ENCODE peak calls at places on chromosome 7, in five cellular contexts. V, J, U, S and P are unnamed samples.

GRCh38 chr7:131544449-131545425 is 11.7 kb downstream of the PODXL start:
- DNase-seq in U (peak; percentile 29), S (no peak), V (no peak), J (no peak), P (no peak)

GRCh38 chr7:91182819-91183405 is 81.3 kb upstream of the FZD1 start:
- DNase-seq in U (no peak), S (no peak), V (no peak), J (no peak), P (no peak)

GRCh38 chr7:28804990-28805389 is 153.1 kb downstream of the TRIL start:
- DNase-seq in V (no peak), U (no peak), J (no peak), S (no peak), P (no peak)

GRCh38 chr7:23333671-23334246 is 34.6 kb downstream of the MALSU1 start:
- DNase-seq in V (peak; percentile 61), S (peak; percentile 19), J (no peak), U (no peak), P (no peak)

GRCh38 chr7:76262683-76263402 is 39.6 kb upstream of the HSPB1 start:
- DNase-seq in V (no peak), J (no peak), U (peak; percentile 48), S (no peak), P (no peak)

GRCh38 chr7:82244947-82245346 is 198.6 kb downstream of the CACNA2D1 start:
- DNase-seq in S (no peak), V (no peak), U (no peak), J (no peak), P (no peak)

GRCh38 chr7:148911626-148912025 is 27.5 kb upstream of the EZH2 start:
- DNase-seq in J (no peak), S (no peak), U (no peak), V (no peak), P (no peak)

GRCh38 chr7:105806592-105807266 is 69.7 kb downstream of the ATXN7L1 start:
- DNase-seq in J (no peak), U (no peak), V (no peak), S (no peak), P (peak; percentile 22)

GRCh38 chr7:140592957-140593356 is 47.7 kb downstream of the DENND2A start:
- DNase-seq in V (no peak), U (no peak), J (no peak), S (no peak), P (no peak)

GRCh38 chr7:90599892-90600555 is 3.9 kb downstream of the CDK14 start:
- DNase-seq in U (no peak), J (no peak), V (no peak), S (no peak), P (no peak)

GRCh38 chr7:107355616-107356015 is 114.2 kb upstream of the GPR22 start:
- DNase-seq in S (no peak), V (no peak), J (no peak), U (no peak), P (no peak)

GRCh38 chr7:25429731-25430130 is 201.4 kb upstream of the NPVF start:
- DNase-seq in V (no peak), S (no peak), J (no peak), U (no peak), P (no peak)

GRCh38 chr7:104328308-104328969 is at the start of gene LHFPL3:
- DNase-seq in S (no peak), J (no peak), V (no peak), U (no peak), P (no peak)

GRCh38 chr7:55593515-55594318 is 21.4 kb upstream of the VOPP1 start:
- DNase-seq in S (peak; percentile 57), J (peak; percentile 75), U (peak; percentile 76), V (peak; percentile 79), P (peak; percentile 41)

GRCh38 chr7:98178321-98178720 is 32.9 kb upstream of the BHLHA15 start:
- DNase-seq in J (peak; percentile 91), S (peak; percentile 70), V (peak; percentile 91), U (no peak), P (no peak)

GRCh38 chr7:27221201-27221797 is 21.3 kb upstream of the EVX1 start:
- DNase-seq in V (no peak), S (no peak), J (no peak), U (no peak), P (no peak)

GRCh38 chr7:155665957-155666287 is 21.5 kb downstream of the RBM33 start:
- DNase-seq in U (no peak), S (no peak), J (no peak), V (no peak), P (no peak)

GRCh38 chr7:30930621-30931020 is 19.0 kb downstream of the AQP1 start:
- DNase-seq in V (no peak), S (peak; percentile 44), U (no peak), J (no peak), P (no peak)

GRCh38 chr7:122885583-122886356 is 490 bp downstream of the CADPS2 start:
- DNase-seq in U (no peak), J (peak; percentile 45), V (peak; percentile 63), S (peak; percentile 45), P (no peak)

GRCh38 chr7:2096692-2097380 is 135.9 kb downstream of the MAD1L1 start:
- DNase-seq in J (peak; percentile 69), V (no peak), S (no peak), U (no peak), P (no peak)

GRCh38 chr7:2098496-2098895 is 134.2 kb downstream of the MAD1L1 start:
- DNase-seq in V (no peak), S (no peak), U (no peak), J (no peak), P (no peak)

GRCh38 chr7:2098056-2098455 is 134.7 kb downstream of the MAD1L1 start:
- DNase-seq in U (no peak), J (no peak), V (no peak), S (no peak), P (no peak)

GRCh38 chr7:2099036-2099957 is 133.4 kb downstream of the MAD1L1 start:
- DNase-seq in V (no peak), J (no peak), U (peak; percentile 20), S (no peak), P (no peak)

DNA sequence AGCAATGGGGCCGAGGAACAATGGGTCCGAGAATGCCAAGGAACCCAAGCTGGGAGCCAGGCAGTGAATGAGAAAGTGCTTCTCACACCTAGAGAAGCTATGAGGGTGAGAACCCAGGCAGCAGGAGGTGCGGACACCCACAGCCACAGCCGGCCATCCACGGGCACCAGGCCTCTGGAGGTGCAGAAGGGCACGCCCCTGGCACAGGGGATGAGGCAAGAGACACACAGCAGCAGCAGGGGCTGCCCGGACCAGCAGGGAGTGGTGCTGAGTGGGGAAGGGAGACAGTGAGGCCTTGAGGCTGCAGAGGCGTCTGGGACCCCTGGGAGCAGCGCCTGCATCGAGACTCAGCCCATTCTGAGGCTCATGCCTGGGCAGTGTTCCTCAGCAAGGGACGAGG is 135.3 kb downstream of the MAD1L1 start:
- DNase-seq in U (no peak), S (no peak), J (no peak), V (no peak), P (no peak)
- H3K27ac ChIP-seq in U (no peak overlapping the region), S (no peak overlapping the region), J (no peak overlapping the region), V (no peak overlapping the region), P (no peak overlapping the region)

GRCh38 chr7:134835463-134835823 is 56.0 kb downstream of the CALD1 start:
- DNase-seq in U (no peak), V (no peak), J (no peak), S (no peak), P (no peak)
- H3K27ac ChIP-seq in U (no peak overlapping the region), V (no peak overlapping the region), J (no peak overlapping the region), S (peak overlapping the region; percentile 75), P (no peak overlapping the region)

DNA sequence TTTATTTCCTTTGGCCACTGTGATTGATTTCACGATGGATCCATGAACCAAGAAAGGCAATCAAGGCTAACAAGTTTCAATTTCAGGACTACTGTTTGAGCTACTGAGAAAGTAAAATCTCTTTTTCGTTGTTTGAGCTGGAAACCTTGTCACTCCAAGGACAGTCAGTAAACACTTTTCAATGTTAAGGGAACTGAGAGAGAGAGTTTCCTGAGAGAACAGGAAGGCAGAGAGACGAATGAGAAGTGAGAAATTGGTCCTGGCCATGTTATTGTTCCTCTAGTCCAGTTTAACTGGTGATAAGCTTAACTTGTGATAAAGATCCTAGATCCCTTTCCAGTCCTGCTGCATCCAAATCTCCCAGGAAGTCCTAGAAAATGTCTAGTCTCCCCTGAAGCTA is 909 bp upstream of the AKR1D1 start:
- DNase-seq in V (no peak), S (no peak), U (no peak), J (no peak), P (no peak)
- H3K27ac ChIP-seq in V (no peak overlapping the region), S (no peak overlapping the region), U (no peak overlapping the region), J (no peak overlapping the region), P (no peak overlapping the region)

DNA sequence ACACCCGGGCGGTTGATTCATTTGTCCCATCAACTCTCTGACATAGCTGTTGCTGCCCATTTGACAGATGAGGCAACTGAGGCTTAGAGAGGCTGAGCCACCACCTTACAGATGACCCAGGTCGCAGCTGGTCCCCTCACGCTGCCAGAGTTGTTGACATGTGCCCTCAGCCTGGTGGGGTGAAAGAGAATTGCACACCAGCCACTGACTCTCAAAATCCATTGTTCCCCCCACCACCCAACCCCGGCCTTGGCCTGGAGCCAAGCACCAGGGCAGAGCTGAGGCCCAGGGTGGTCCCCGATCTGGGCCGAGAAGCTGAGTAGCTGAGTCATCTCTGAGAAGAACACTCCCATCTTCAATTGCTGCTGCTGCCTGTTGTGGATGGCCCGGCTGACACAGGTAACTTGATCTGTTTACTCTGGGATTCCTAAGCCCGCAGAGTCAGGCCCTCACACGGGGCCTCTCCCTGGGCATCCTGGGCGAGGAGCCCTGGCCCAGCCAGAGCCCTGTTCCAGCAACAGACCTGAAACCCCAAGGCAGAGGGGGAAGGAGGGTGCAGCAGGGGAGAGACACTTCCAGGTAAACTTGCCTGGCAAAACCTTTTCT is 27.5 kb downstream of the PVRIG start:
- DNase-seq in J (no peak), V (peak; percentile 88), U (peak; percentile 21), S (no peak), P (no peak)
- H3K27ac ChIP-seq in J (no peak overlapping the region), V (peak overlapping the region; percentile 96), U (no peak overlapping the region), S (no peak overlapping the region), P (no peak overlapping the region)

GRCh38 chr7:47574473-47575328 is 7.2 kb downstream of the TNS3 start:
- DNase-seq in U (no peak), J (no peak), V (no peak), S (no peak), P (no peak)
- H3K27ac ChIP-seq in U (no peak overlapping the region), J (peak overlapping the region; percentile 87), V (no peak overlapping the region), S (peak overlapping the region; percentile 60), P (no peak overlapping the region)

DNA sequence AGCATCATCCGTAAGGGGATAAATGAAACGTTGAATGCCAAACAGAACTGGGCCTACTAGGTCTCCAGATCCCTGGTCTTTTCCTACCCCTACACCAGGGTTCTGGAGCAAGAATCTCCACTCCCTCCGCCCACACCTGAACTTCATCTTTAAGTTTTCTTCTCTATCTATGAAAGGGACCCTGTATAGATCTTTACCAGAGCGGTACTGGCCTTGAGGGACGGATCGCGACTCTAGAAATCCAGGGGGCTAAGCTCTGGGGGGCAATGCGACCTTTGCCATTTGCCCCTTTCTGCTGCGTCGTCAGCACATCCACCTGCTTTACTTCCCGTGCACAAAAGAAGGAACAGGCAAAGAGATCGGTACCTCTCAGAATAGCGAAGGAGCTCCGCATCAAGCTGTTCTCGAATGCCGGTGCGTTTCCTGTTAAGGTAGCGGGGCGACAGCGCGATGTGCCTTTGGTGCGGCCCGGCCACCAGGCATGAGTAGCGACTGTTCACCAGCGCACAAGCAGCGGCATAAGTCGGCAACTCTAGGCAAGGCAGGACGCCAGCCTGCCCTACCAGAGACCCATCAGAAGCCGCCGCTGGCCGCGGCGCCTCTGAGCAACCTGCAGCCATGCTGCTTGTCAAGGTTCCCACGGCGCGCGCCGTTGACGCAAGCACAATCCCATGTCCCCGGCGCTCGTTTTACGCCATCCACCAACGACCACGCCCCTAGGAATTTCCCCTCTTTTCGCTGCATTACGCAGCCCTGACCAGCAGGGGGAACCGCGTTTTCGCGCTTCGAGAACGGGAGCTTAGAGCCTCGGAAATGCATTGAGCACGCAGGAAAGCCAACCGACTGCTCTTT is at the start of gene POLR1F:
- DNase-seq in J (peak; percentile 96), V (peak; percentile 96), U (peak; percentile 95), S (peak; percentile 95), P (peak; percentile 93)
- H3K27ac ChIP-seq in J (peak within 1 kb of the TSS; percentile 77), V (peak within 1 kb of the TSS; percentile 81), U (peak within 1 kb of the TSS; percentile 71), S (peak within 1 kb of the TSS; percentile 66), P (peak within 1 kb of the TSS; percentile 85)